ENCODE peak calls at places on chromosomes 6 and 20, in eight cellular contexts. Z, G, T, J, L, U, I and V are unnamed samples.

GRCh38 chr20:52118233-52118632 is 73.3 kb downstream of the ZFP64 start:
- DNase-seq in Z (no peak), G (no peak), T (no peak), J (no peak), L (no peak), U (no peak), I (peak), V (peak)

GRCh38 chr20:46031701-46032254 is 2.8 kb downstream of the SLC12A5 start:
- DNase-seq in Z (no peak), G (no peak), T (no peak), J (no peak), L (no peak), U (no peak), I (no peak), V (no peak)

GRCh38 chr6:54614499-54615195 is 231.9 kb upstream of the FAM83B start:
- DNase-seq in Z (no peak), G (no peak), T (no peak), J (no peak), L (no peak), U (no peak), I (no peak), V (no peak)

GRCh38 chr6:14354919-14355572 is 237.5 kb downstream of the CD83 start:
- DNase-seq in Z (peak), G (peak), T (peak), J (peak), L (peak), U (no peak), I (peak), V (no peak)

GRCh38 chr20:49480236-49480635 is 2.2 kb downstream of the KCNB1 start:
- DNase-seq in Z (no peak), G (no peak), T (no peak), J (no peak), L (no peak), U (no peak), I (no peak), V (no peak)

GRCh38 chr6:165574770-165575549 is 88.1 kb downstream of the PDE10A start:
- DNase-seq in Z (peak), G (no peak), T (no peak), J (no peak), L (peak), U (no peak), I (no peak), V (no peak)

GRCh38 chr20:20373046-20373706 is 5.3 kb downstream of the INSM1 start:
- DNase-seq in Z (peak), G (no peak), T (no peak), J (no peak), L (no peak), U (no peak), I (no peak), V (no peak)

GRCh38 chr20:45873409-45874116 is 7.5 kb upstream of the ZSWIM1 start:
- DNase-seq in Z (no peak), G (no peak), T (no peak), J (no peak), L (no peak), U (no peak), I (no peak), V (no peak)

GRCh38 chr6:19848465-19848864 is 11.3 kb downstream of the ID4 start:
- DNase-seq in Z (no peak), G (no peak), T (no peak), J (no peak), L (no peak), U (no peak), I (no peak), V (no peak)

GRCh38 chr6:104642871-104643270 is 216.8 kb downstream of the HACE1 start:
- DNase-seq in Z (no peak), G (no peak), T (no peak), J (no peak), L (peak), U (no peak), I (no peak), V (no peak)

GRCh38 chr20:300345-300744 is 3.0 kb downstream of the ZCCHC3 start:
- DNase-seq in Z (no peak), G (no peak), T (no peak), J (no peak), L (no peak), U (no peak), I (no peak), V (no peak)

GRCh38 chr6:116783852-116784251 is 18.3 kb upstream of the FAM162B start:
- DNase-seq in Z (no peak), G (no peak), T (no peak), J (no peak), L (no peak), U (no peak), I (no peak), V (no peak)

GRCh38 chr20:49951160-49951559 is 15.0 kb downstream of the RNF114 start:
- DNase-seq in Z (peak), G (no peak), T (no peak), J (no peak), L (peak), U (no peak), I (no peak), V (no peak)

GRCh38 chr20:22586645-22587310 is 2.4 kb upstream of the FOXA2 start:
- DNase-seq in Z (no peak), G (no peak), T (no peak), J (peak), L (no peak), U (no peak), I (no peak), V (no peak)

GRCh38 chr20:10573273-10573950 is 100.4 kb downstream of the JAG1 start:
- DNase-seq in Z (no peak), G (no peak), T (no peak), J (no peak), L (peak), U (no peak), I (no peak), V (no peak)

GRCh38 chr6:33384581-33385020 is 7.0 kb upstream of the KIFC1 start:
- DNase-seq in Z (peak), G (no peak), T (no peak), J (no peak), L (peak), U (no peak), I (no peak), V (no peak)

GRCh38 chr6:37502703-37503485 is 3.2 kb upstream of the CCDC167 start:
- DNase-seq in Z (no peak), G (no peak), T (no peak), J (peak), L (no peak), U (no peak), I (no peak), V (no peak)